ENCODE peak calls at places on chromosomes 16 and 17, in eight cellular contexts. W, V, M, R, X, U, Z and Y are unnamed samples.
A peak's percentile ranks its signal among the peaks of the same experiment; 100 is the strongest.

GRCh38 chr17:57953703-57954420 is 1.4 kb downstream of the CUEDC1 start:
- DNase-seq in W (no peak), V (no peak), M (no peak), R (no peak), X (peak; percentile 75), U (no peak), Z (no peak), Y (no peak)

GRCh38 chr16:22386976-22387375 is 12.6 kb upstream of the CDR2 start:
- DNase-seq in W (no peak), V (no peak), M (peak; percentile 88), R (no peak), X (no peak), U (no peak), Z (peak; percentile 20), Y (peak; percentile 95)

GRCh38 chr17:75430159-75430748 is 24.8 kb upstream of the GRB2 start:
- DNase-seq in W (no peak), V (peak; percentile 66), M (peak; percentile 19), R (peak; percentile 47), X (peak; percentile 88), U (no peak), Z (no peak), Y (peak; percentile 68)

GRCh38 chr16:72122916-72123315 is 29.3 kb downstream of the DHX38 start:
- DNase-seq in W (no peak), V (no peak), M (no peak), R (no peak), X (no peak), U (no peak), Z (no peak), Y (no peak)

GRCh38 chr17:11144358-11145233 is 96.4 kb upstream of the SHISA6 start:
- DNase-seq in W (no peak), V (peak; percentile 78), M (peak; percentile 57), R (peak; percentile 33), X (peak; percentile 85), U (no peak), Z (peak; percentile 83), Y (no peak)

GRCh38 chr17:55814377-55814776 is 63.5 kb downstream of the PCTP start:
- DNase-seq in W (no peak), V (no peak), M (no peak), R (no peak), X (no peak), U (no peak), Z (no peak), Y (no peak)

GRCh38 chr16:14958970-14959369 is 15.9 kb upstream of the PDXDC1 start:
- DNase-seq in W (no peak), V (no peak), M (peak; percentile 8), R (peak; percentile 27), X (peak; percentile 33), U (no peak), Z (peak; percentile 75), Y (peak; percentile 10)

GRCh38 chr17:41212524-41213169 is 13.8 kb upstream of the KRTAP9-2 start:
- DNase-seq in W (no peak), V (no peak), M (peak; percentile 2), R (no peak), X (no peak), U (no peak), Z (no peak), Y (no peak)

GRCh38 chr16:17311333-17312099 is 159.2 kb downstream of the XYLT1 start:
- DNase-seq in W (no peak), V (no peak), M (no peak), R (no peak), X (no peak), U (no peak), Z (no peak), Y (no peak)

GRCh38 chr17:44722254-44722653 is 13.8 kb downstream of the DBF4B start:
- DNase-seq in W (no peak), V (no peak), M (no peak), R (no peak), X (peak; percentile 53), U (no peak), Z (no peak), Y (no peak)

GRCh38 chr17:31494259-31495048 is 103.0 kb downstream of the RAB11FIP4 start:
- DNase-seq in W (no peak), V (no peak), M (no peak), R (no peak), X (no peak), U (no peak), Z (no peak), Y (no peak)

GRCh38 chr16:1125471-1125870 is 27.4 kb upstream of the CACNA1H start:
- DNase-seq in W (no peak), V (peak; percentile 56), M (peak; percentile 32), R (no peak), X (no peak), U (no peak), Z (peak; percentile 79), Y (no peak)

GRCh38 chr17:34249497-34249877 is 5.6 kb upstream of the CCL2 start:
- DNase-seq in W (no peak), V (no peak), M (no peak), R (no peak), X (no peak), U (no peak), Z (no peak), Y (no peak)
- TF ChIP-seq CTCF in W (no peak), V (no peak), M (no peak), R (no peak), X (no peak), U (no peak), Z (no peak), Y (no peak)

DNA sequence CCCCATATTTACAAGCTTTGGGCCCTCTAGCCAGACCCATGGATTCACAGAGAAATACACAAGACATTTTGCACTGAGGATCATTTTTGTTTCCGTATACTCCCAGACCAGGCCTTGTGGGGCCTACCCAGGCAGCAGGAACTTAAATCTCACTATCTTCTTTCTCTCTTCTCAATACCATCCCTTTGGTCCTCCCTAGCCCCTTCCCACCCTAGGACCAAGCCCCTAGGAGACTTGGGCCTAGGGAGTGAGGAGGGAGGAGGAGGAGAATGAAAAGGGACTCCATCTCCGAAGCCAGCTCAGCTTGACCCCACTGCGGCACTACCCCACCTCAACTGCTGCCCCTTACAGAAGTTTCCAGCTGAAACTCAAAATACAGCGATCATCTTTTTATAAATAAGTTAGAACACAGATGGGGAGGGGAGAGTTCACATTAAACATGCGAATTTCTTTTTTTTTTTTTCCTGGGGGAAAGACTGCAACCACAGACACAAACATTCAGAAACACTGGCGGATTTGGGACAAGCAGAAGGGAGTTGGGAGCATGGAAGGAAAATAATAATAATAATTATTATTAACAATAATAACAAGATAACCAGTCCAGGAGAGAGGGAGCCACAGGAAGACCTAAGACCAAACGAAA is 1.5 kb upstream of the HOXB3 start:
- DNase-seq in W (no peak), V (no peak), M (no peak), R (no peak), X (no peak), U (no peak), Z (no peak), Y (no peak)
- H3K4me3 ChIP-seq in W (no peak overlapping the region), V (no peak overlapping the region), M (no peak overlapping the region), R (no peak overlapping the region), X (no peak overlapping the region), U (no peak overlapping the region), Z (no peak overlapping the region), Y (no peak overlapping the region)

GRCh38 chr16:16120044-16120381 is 103.3 kb downstream of the ABCC6 start:
- DNase-seq in W (no peak), V (no peak), M (no peak), R (no peak), X (no peak), U (no peak), Z (no peak), Y (no peak)
- H3K36me3 ChIP-seq in W (peaks cover 39% of the 10 kb centered on the region), V (no peaks in the 10 kb centered on the region), M (peaks cover 32% of the 10 kb centered on the region), R (peaks cover 13% of the 10 kb centered on the region), X (peaks cover 40% of the 10 kb centered on the region), U (no peaks in the 10 kb centered on the region), Z (peaks cover 10% of the 10 kb centered on the region), Y (peaks cover 34% of the 10 kb centered on the region)

DNA sequence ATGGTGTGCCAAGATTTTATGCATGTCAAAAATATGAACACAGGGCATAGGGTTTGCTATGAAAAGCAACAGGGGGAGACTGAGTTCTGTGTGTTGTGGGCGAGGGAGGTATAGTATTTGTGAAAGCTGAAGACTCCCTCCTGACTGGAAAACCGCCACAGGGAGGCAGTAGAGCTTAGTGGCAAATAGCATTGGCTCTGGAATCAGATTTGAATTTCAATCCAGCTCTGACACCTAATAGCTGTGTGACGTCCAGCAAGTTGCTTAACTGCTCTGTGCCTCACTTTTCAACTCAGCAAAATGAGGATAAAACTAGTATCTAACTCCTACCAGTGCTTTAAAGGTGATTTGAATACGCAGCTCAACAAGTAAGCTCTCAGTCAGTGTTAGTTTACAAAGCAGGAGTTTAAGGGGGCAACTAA is 22.0 kb downstream of the KPNA2 start:
- DNase-seq in W (peak; percentile 19), V (no peak), M (peak; percentile 61), R (no peak), X (peak; percentile 78), U (no peak), Z (peak; percentile 39), Y (no peak)
- TF ChIP-seq CTCF in W (peak; percentile 67), V (peak; percentile 30), M (peak; percentile 74), R (peak; percentile 66), X (peak; percentile 76), U (peak; percentile 19), Z (peak; percentile 56), Y (peak; percentile 57)

DNA sequence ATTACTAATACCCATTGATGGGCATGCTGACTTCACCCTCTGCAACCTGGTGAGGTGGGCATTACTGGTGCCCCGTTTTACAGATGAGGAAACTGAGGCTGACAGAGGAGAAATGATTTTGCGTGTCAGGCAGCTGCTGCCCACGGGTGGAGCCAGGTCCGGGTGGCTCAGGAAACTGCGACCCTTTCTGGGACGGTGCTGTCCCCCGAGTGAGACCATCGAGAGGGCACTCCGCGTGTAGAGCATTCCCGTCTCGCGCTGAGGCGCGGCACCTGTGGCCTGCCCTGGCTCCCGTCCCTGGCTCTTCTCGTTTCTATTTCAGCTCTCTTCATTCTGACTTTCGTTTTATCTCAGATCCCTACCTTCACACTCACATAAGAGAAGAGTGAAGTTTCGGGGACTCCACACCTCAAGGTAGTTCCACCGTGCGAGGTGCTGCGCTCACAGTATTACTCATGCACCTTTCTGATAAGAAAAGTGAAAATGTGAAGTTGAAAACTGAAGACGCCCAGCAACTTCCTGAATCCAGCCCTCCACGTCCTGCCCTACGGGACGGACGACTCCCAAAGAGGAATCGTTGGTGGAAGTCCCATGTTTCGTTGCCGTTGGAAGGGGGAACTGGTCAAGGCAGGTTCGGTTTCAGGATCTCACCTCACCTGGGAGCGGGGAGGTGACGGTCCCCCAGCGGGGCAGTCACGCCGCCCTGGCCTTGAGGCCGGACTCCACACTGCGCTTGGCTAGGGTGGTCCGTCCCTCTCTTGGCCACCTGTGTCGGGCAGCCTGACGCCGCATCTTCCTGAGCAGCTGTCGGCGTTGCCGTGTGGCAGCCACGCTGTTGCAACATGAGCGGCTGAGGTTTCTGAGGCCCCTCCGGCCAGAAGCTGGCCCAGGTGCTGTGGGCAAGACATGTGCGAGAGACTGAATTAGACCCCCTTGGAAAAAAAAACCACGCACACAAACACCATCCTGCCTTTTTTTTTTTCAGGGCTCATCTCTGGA is 48.8 kb downstream of the IRF8 start:
- DNase-seq in W (no peak), V (no peak), M (no peak), R (no peak), X (no peak), U (no peak), Z (no peak), Y (no peak)
- H3K4me3 ChIP-seq in W (peak overlapping the region; percentile 47), V (no peak overlapping the region), M (no peak overlapping the region), R (no peak overlapping the region), X (no peak overlapping the region), U (peak overlapping the region; percentile 18), Z (no peak overlapping the region), Y (no peak overlapping the region)

GRCh38 chr17:22268912-22269220 is 576.5 kb downstream of the KCNJ18 start:
- DNase-seq in W (no peak), V (no peak), M (no peak), R (no peak), X (no peak), U (no peak), Z (no peak), Y (no peak)
- H3K36me3 ChIP-seq in W (no peaks in the 10 kb centered on the region), V (no peaks in the 10 kb centered on the region), M (no peaks in the 10 kb centered on the region), R (no peaks in the 10 kb centered on the region), X (no peaks in the 10 kb centered on the region), U (no peaks in the 10 kb centered on the region), Z (no peaks in the 10 kb centered on the region), Y (no peaks in the 10 kb centered on the region)